ENCODE peak calls at places on chromosomes 6 and 20, in four cellular contexts. B is CD8-positive, alpha-beta memory T cell; Q is tibial nerve; D is mesendoderm. E is an unnamed sample.

GRCh38 chr6:36504982-36505381 is 42.3 kb downstream of the STK38 start:
- DNase-seq in D (no peak), Q (no peak), B (no peak), E (no peak)

GRCh38 chr6:166595061-166595780 is 8.7 kb upstream of the RAMACL start:
- DNase-seq in Q (no peak), B (no peak), D (no peak), E (no peak)

GRCh38 chr6:148761532-148761951 is 14.7 kb downstream of the UST start:
- DNase-seq in B (peak), D (no peak), Q (no peak), E (no peak)

GRCh38 chr6:53113742-53114141 is 34.9 kb downstream of the GCM1 start:
- DNase-seq in D (no peak), Q (no peak), B (no peak), E (no peak)

GRCh38 chr6:117605169-117605826 is 3.0 kb upstream of the GOPC start:
- DNase-seq in D (peak), B (peak), Q (no peak), E (peak)

GRCh38 chr6:142902636-142903053 is 42.3 kb downstream of the HIVEP2 start:
- DNase-seq in Q (peak), D (no peak), B (peak), E (peak)

GRCh38 chr6:11628562-11628961 is 91.0 kb downstream of the TMEM170B start:
- DNase-seq in B (no peak), Q (no peak), D (no peak), E (no peak)

GRCh38 chr6:13709698-13710551 is 1.7 kb downstream of the RANBP9 start:
- DNase-seq in Q (no peak), B (no peak), D (peak), E (no peak)

GRCh38 chr20:51445591-51445990 is 96.9 kb downstream of the NFATC2 start:
- DNase-seq in B (no peak), Q (no peak), D (no peak), E (no peak)

GRCh38 chr6:75382634-75382900 is 98.0 kb upstream of the TMEM30A start:
- DNase-seq in B (no peak), D (no peak), Q (no peak), E (no peak)

GRCh38 chr6:116465246-116465645 is 4.1 kb downstream of the CALHM6 start:
- DNase-seq in Q (no peak), B (no peak), D (no peak), E (no peak)

GRCh38 chr20:33322456-33322855 is 39.4 kb downstream of the BPIFB1 start:
- DNase-seq in B (no peak), D (no peak), Q (no peak), E (no peak)

GRCh38 chr6:11772109-11772830 is 6.3 kb downstream of the ADTRP start:
- DNase-seq in D (peak), Q (no peak), B (no peak), E (no peak)

GRCh38 chr6:10391799-10392198 is 23.1 kb downstream of the TFAP2A start:
- DNase-seq in B (no peak), D (no peak), Q (no peak), E (no peak)

GRCh38 chr20:36839150-36839549 is 36.8 kb upstream of the TLDC2 start:
- DNase-seq in Q (no peak), B (no peak), D (no peak), E (no peak)

GRCh38 chr6:45419574-45420082 is 41.9 kb upstream of the SUPT3H start:
- DNase-seq in Q (peak), D (peak), B (no peak), E (peak)

GRCh38 chr6:7532232-7532631 is 9.2 kb upstream of the DSP start:
- DNase-seq in Q (no peak), B (no peak), D (peak), E (no peak)

GRCh38 chr6:137731600-137731959 is 135.5 kb upstream of the TNFAIP3 start:
- DNase-seq in D (no peak), Q (no peak), B (no peak), E (no peak)

GRCh38 chr6:34223381-34223963 is 13.2 kb upstream of the HMGA1 start:
- DNase-seq in Q (no peak), D (no peak), B (no peak), E (no peak)

GRCh38 chr6:36825996-36826395 is 13.2 kb downstream of the CPNE5 start:
- DNase-seq in Q (no peak), D (no peak), B (no peak), E (no peak)

GRCh38 chr6:138923561-138923960 is 64.5 kb downstream of the REPS1 start:
- DNase-seq in B (no peak), D (no peak), Q (no peak), E (no peak)

GRCh38 chr20:667351-668034 is 8.1 kb downstream of the SCRT2 start:
- DNase-seq in D (peak), Q (peak), B (peak), E (peak)

GRCh38 chr6:53659458-53659857 is 6.1 kb downstream of the KLHL31 start:
- DNase-seq in Q (no peak), D (no peak), B (no peak), E (no peak)

GRCh38 chr6:4776493-4776966 is 326 bp downstream of the CDYL start:
- DNase-seq in D (peak), Q (no peak), B (peak), E (no peak)

GRCh38 chr6:21337263-21337662 is 256.3 kb upstream of the SOX4 start:
- DNase-seq in Q (no peak), B (no peak), D (no peak), E (no peak)

GRCh38 chr20:41005361-41005729 is 23.3 kb upstream of the TOP1 start:
- DNase-seq in D (no peak), Q (peak), B (no peak), E (peak)

GRCh38 chr6:76792394-76792793 is 670.9 kb downstream of the HTR1B start:
- DNase-seq in D (no peak), Q (no peak), B (no peak), E (no peak)

GRCh38 chr6:105151644-105152043 is 28.2 kb downstream of the POPDC3 start:
- DNase-seq in Q (no peak), D (no peak), B (no peak), E (no peak)

GRCh38 chr6:15090145-15090579 is 155.7 kb upstream of the JARID2 start:
- DNase-seq in D (no peak), Q (no peak), B (no peak), E (no peak)

GRCh38 chr6:50707652-50708325 is 5.5 kb upstream of the TFAP2D start:
- DNase-seq in Q (no peak), B (no peak), D (peak), E (no peak)

GRCh38 chr6:106141441-106142237 is 55.5 kb downstream of the PRDM1 start:
- DNase-seq in B (no peak), Q (no peak), D (no peak), E (no peak)

GRCh38 chr20:18957328-18957727 is 143.7 kb downstream of the SCP2D1 start:
- DNase-seq in B (no peak), Q (no peak), D (no peak), E (no peak)

GRCh38 chr6:44054635-44055559 is 72.4 kb downstream of the MRPL14 start:
- DNase-seq in B (no peak), D (no peak), Q (no peak), E (no peak)

GRCh38 chr6:113736978-113737377 is 120.2 kb upstream of the MARCKS start:
- DNase-seq in B (no peak), D (no peak), Q (no peak), E (no peak)

GRCh38 chr6:686528-686927 is 6.4 kb downstream of the EXOC2 start:
- DNase-seq in D (peak), Q (no peak), B (no peak), E (no peak)

GRCh38 chr20:23874747-23875146 is 4.8 kb downstream of the CST5 start:
- DNase-seq in Q (no peak), B (no peak), D (no peak), E (no peak)

GRCh38 chr20:818001-818664 is 15.4 kb upstream of the FAM110A start:
- DNase-seq in Q (no peak), B (no peak), D (no peak), E (no peak)

DNA sequence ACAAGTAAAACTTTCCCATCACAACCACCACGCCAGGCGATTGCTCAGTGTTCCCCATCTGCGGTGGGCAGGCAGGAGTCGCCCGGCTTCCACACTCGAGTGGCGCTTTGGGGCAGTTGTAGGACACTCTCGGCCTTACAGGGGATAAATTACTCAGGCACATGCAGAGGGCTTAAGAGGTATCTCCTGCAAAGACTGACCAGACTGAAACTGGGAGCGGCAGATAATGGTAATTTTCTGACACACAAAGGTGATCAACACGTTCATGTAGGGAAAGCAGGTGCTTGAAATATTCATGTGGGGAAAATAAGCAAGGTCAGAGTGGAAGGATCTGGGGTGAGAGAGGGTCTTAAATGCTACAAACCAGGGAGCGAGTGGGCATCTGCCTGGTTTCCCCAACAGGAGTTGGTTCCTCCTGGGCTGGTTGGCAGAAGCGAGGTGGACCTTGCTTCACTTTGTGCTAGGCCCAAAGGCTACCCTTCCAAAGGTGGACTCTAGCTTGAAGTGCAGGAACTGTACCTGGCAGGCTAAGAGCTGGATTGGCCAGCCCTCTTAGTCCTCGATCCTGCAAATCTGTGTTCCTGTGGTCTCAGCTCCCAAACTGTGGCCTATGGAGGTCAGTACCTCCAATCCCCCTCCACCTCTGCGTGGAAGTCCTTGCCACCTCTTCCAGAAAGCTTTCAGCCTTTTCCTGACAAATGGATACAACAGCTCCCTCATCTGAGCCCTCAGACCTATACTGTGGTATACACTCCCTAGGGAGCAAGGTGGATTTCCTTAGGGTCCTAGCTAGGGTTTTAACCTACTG is 16.7 kb downstream of the PLAGL2 start:
- DNase-seq in D (peak), B (no peak), Q (no peak), E (no peak)
- H3K4me3 ChIP-seq in D (peak), B (no peak), Q (peak), E (peak)

GRCh38 chr6:131894735-131895424 is 56.3 kb downstream of the CCN2 start:
- DNase-seq in Q (no peak), D (no peak), B (no peak), E (no peak)
- H3K27ac ChIP-seq in Q (no peak), D (no peak), B (no peak), E (no peak)

DNA sequence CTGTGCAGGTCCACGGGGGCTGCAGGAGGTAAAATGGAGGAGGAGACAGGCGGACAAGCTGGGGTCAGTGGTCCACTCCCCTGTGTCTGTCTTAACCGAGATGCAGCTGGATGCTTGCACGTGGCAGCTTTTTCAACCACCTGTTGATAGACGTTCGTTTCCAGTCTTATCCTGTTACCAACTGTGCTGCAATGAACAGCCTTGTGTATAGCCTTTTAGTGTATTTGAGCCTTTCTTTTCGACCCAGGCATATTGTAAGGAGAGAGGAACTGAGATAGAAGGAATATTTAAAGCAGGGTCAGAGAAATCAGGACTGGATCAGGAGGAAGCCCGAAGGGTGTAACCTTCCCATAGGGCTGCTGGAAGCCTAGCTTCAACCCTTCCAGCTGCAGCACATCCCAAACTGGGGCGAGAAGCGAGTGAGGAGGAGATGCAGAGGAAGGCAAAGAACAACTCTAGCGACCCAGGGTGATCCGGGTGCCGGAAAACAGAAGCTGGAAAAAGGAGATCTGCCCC is 11.4 kb downstream of the TRIM31 start:
- DNase-seq in Q (no peak), D (no peak), B (no peak), E (no peak)
- H3K4me3 ChIP-seq in Q (peak), D (no peak), B (peak), E (peak)

GRCh38 chr6:150719861-150720260 is 120.2 kb downstream of the PLEKHG1 start:
- DNase-seq in Q (no peak), D (no peak), B (no peak), E (no peak)

GRCh38 chr6:150717419-150717818 is 117.7 kb downstream of the PLEKHG1 start:
- DNase-seq in D (peak), Q (no peak), B (no peak), E (no peak)

GRCh38 chr6:150721411-150722266 is 122.0 kb downstream of the PLEKHG1 start:
- DNase-seq in D (no peak), B (no peak), Q (no peak), E (no peak)

GRCh38 chr6:150720774-150721233 is 121.1 kb downstream of the PLEKHG1 start:
- DNase-seq in Q (no peak), B (no peak), D (peak), E (no peak)

DNA sequence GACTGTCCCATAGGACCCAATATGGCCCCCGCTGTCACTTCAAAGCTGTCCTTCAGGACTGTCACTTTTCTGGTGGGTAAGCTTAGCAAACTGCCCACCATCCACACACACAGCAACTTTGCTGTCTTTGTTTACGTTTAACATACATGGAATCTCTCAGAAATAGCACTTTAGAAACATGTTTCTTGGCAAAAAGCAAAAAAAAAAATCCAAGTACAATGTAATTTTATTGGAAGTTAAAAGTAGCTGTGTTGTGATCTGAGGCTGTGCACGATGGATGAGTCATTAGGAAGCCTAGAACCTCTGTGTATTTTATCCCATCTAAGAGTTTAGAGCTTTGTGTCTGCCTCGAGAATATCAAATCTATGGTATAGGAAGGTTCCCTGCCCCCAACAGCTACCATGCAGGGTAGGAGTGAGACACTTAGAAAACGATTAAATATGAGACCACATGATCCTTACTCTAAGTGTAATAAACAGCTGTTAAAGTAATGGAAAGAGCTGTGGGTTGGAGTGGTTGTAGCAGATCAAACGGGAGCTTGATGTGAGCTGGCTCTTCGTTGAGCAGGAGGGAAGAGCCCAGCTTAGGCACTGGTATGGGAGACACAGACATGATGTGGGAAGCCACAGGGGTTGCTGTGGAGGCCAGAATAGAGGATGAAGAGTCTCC is 119.5 kb downstream of the PLEKHG1 start:
- DNase-seq in B (no peak), D (no peak), Q (no peak), E (no peak)
- H3K27ac ChIP-seq in B (no peak), D (no peak), Q (no peak), E (no peak)

GRCh38 chr20:63552481-63553249 is 1.3 kb upstream of the FNDC11 start:
- DNase-seq in D (no peak), Q (no peak), B (peak), E (no peak)
- H3K4me3 ChIP-seq in D (no peak), Q (no peak), B (peak), E (no peak)

DNA sequence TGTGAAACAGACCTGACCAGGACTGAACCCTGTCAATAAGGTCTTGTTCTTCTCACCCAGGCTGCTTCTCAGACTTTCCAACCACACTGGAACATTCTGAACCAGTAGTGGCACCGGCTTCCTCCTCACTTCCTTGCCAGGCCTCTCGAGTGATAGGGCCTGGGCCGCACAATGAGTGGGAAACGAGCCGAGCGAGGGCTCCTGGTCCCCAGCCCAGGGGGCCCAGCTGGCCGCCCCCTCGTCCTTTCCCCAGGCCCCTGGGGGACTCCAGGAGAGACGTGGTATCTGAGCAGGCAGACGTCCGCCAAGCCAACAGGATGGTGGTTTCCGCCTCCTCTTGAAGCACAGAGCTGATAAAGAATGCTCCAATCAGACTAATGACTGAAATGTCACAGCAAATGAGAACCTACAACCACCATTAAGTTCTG is 117.9 kb downstream of the GMDS start:
- DNase-seq in D (no peak), B (peak), Q (no peak), E (no peak)
- H3K27ac ChIP-seq in D (no peak), B (no peak), Q (peak), E (peak)

DNA sequence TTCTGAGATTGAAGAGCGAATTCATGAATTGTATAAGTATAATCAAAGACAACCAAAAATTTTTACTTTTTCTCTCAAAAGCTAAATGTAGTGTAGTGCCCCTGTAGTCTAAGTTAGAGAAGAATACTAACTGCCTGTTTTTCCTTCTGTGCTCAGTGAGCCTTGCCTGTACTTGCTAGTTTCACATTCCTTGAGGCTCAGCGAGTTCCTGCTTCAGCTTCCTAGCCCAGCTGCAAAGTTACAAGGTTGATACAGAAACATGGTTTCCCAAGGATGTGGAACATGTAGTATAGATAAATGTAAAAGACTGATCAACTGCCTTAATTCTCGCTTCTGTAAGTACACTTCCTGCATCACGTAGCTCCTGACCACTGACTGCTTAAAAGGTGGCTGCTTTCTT is 33.1 kb upstream of the SEC63 start:
- DNase-seq in B (no peak), Q (no peak), D (peak), E (no peak)
- H3K4me3 ChIP-seq in B (no peak), Q (no peak), D (no peak), E (no peak)